ENCODE peak calls at places on chromosomes 1 and 21, in eight cellular contexts. U is cardiac muscle cell; L is RWPE1; E is mesenteric fat pad; B is central memory CD8-positive, alpha-beta T cell; F is fibroblast of mammary gland; H is HEK293T; W is H54. P is an unnamed sample.

GRCh38 chr1:154730251-154730650 is 122.3 kb upstream of the ADAR start:
- DNase-seq in E (no peak), B (no peak), U (no peak), W (peak), F (peak), H (no peak), L (peak), P (peak)

GRCh38 chr1:78527706-78528105 is 36.9 kb downstream of the PTGFR start:
- DNase-seq in L (no peak), H (no peak), F (no peak), W (no peak), B (no peak), U (no peak), E (no peak), P (no peak)

GRCh38 chr1:179369751-179370341 is 4.1 kb downstream of the AXDND1 start:
- DNase-seq in B (peak), H (peak), E (no peak), W (peak), F (peak), U (peak), L (peak), P (peak)

GRCh38 chr21:34545079-34545884 is 33.3 kb upstream of the KCNE1 start:
- DNase-seq in E (no peak), F (peak), H (no peak), B (no peak), W (peak), L (no peak), U (peak), P (peak)

GRCh38 chr1:229319487-229319886 is 23.4 kb downstream of the CCSAP start:
- DNase-seq in L (no peak), B (no peak), E (no peak), U (no peak), W (no peak), F (no peak), H (no peak), P (no peak)

GRCh38 chr1:228270032-228270431 is 62.2 kb downstream of the OBSCN start:
- DNase-seq in U (no peak), F (peak), L (no peak), W (no peak), H (no peak), B (no peak), E (no peak), P (peak)

GRCh38 chr1:22452401-22452963 is 831 bp downstream of the ZBTB40 start:
- DNase-seq in E (no peak), U (peak), L (peak), B (no peak), W (no peak), H (no peak), F (peak), P (peak)

GRCh38 chr21:37878946-37879660 is 37.2 kb downstream of the KCNJ6 start:
- DNase-seq in B (no peak), F (peak), L (peak), W (peak), H (no peak), U (no peak), E (no peak), P (peak)

GRCh38 chr1:25431495-25432363 is 1.0 kb downstream of the MACO1 start:
- DNase-seq in W (no peak), E (no peak), F (no peak), B (no peak), U (no peak), H (no peak), L (no peak), P (no peak)

GRCh38 chr1:198935371-198935921 is 296.6 kb downstream of the PTPRC start:
- DNase-seq in L (peak), F (peak), H (peak), B (no peak), U (peak), W (peak), E (no peak), P (peak)

GRCh38 chr1:226948480-226948879 is 8.4 kb downstream of the COQ8A start:
- DNase-seq in U (no peak), F (no peak), E (no peak), L (no peak), B (no peak), W (no peak), H (no peak), P (no peak)

GRCh38 chr1:244863491-244864252 is 671 bp downstream of the HNRNPU start:
- DNase-seq in B (no peak), W (peak), E (peak), U (no peak), H (no peak), L (no peak), F (peak), P (no peak)

GRCh38 chr1:67339623-67340343 is 32.1 kb downstream of the IL12RB2 start:
- DNase-seq in H (peak), U (no peak), F (peak), B (no peak), W (peak), L (peak), E (no peak), P (peak)

GRCh38 chr1:3423245-3423829 is 31.1 kb upstream of the ARHGEF16 start:
- DNase-seq in U (peak), B (no peak), L (no peak), F (no peak), H (no peak), E (no peak), W (no peak), P (peak)

GRCh38 chr1:234771642-234772344 is 161.8 kb upstream of the IRF2BP2 start:
- DNase-seq in E (no peak), W (no peak), B (no peak), U (peak), F (no peak), H (peak), L (no peak), P (no peak)

GRCh38 chr1:199909137-199909536 is 118.4 kb upstream of the NR5A2 start:
- DNase-seq in U (no peak), L (peak), H (no peak), B (no peak), F (no peak), W (no peak), E (no peak), P (peak)

GRCh38 chr1:244381887-244382565 is 69.7 kb downstream of the ADSS2 start:
- DNase-seq in F (peak), E (no peak), U (no peak), H (no peak), B (no peak), L (peak), W (no peak), P (peak)

GRCh38 chr1:109910123-109910962 is at the start of gene CSF1:
- DNase-seq in B (peak), U (peak), W (peak), E (peak), H (peak), L (peak), F (peak), P (peak)

GRCh38 chr1:15850450-15851079 is 3.1 kb downstream of the SPEN start:
- DNase-seq in B (no peak), U (no peak), W (no peak), L (no peak), E (no peak), F (no peak), H (no peak), P (peak)